ENCODE peak calls at places on chromosomes 13 and 19, in four cellular contexts. V, M, C and G are unnamed samples.

GRCh38 chr13:80161896-80162295 is 179.0 kb downstream of the SPRY2 start:
- DNase-seq in V (no peak), M (no peak), C (no peak), G (no peak)

GRCh38 chr13:40137400-40137799 is 481.9 kb downstream of the COG6 start:
- DNase-seq in V (no peak), M (no peak), C (no peak), G (no peak)

GRCh38 chr13:99984463-99985242 is 3.1 kb downstream of the ZIC2 start:
- DNase-seq in V (no peak), M (peak), C (no peak), G (no peak)

GRCh38 chr19:22595918-22596341 is 38.2 kb upstream of the ZNF492 start:
- DNase-seq in V (peak), M (no peak), C (peak), G (no peak)

GRCh38 chr13:31956944-31957644 is 74.5 kb upstream of the FRY start:
- DNase-seq in V (no peak), M (no peak), C (no peak), G (no peak)

GRCh38 chr13:51003642-51004041 is 94.1 kb downstream of the RNASEH2B start:
- DNase-seq in V (no peak), M (no peak), C (no peak), G (no peak)

GRCh38 chr13:31835932-31836331 is 96.6 kb downstream of the RXFP2 start:
- DNase-seq in V (no peak), M (no peak), C (no peak), G (peak)

GRCh38 chr19:31096047-31096446 is 253.2 kb downstream of the TSHZ3 start:
- DNase-seq in V (no peak), M (peak), C (peak), G (no peak)

GRCh38 chr13:112233256-112233655 is 142.9 kb upstream of the SPACA7 start:
- DNase-seq in V (no peak), M (no peak), C (no peak), G (no peak)

GRCh38 chr13:99198630-99199029 is 2.0 kb upstream of the UBAC2 start:
- DNase-seq in V (no peak), M (no peak), C (no peak), G (no peak)

GRCh38 chr13:36131215-36131930 is at the start of gene DCLK1:
- DNase-seq in V (peak), M (peak), C (peak), G (no peak)

GRCh38 chr19:17329768-17330545 is 4.7 kb downstream of the ANO8 start:
- DNase-seq in V (no peak), M (no peak), C (no peak), G (no peak)

GRCh38 chr19:29550896-29551295 is 25.1 kb downstream of the VSTM2B start:
- DNase-seq in V (no peak), M (no peak), C (no peak), G (no peak)

GRCh38 chr13:107807306-107808073 is 407.8 kb downstream of the LIG4 start:
- DNase-seq in V (no peak), M (no peak), C (no peak), G (no peak)

GRCh38 chr13:113650275-113650674 is 7.7 kb downstream of the ATP4B start:
- DNase-seq in V (peak), M (no peak), C (no peak), G (no peak)

GRCh38 chr19:8573316-8573715 is 3.9 kb downstream of the MYO1F start:
- DNase-seq in V (no peak), M (no peak), C (no peak), G (no peak)

GRCh38 chr13:101728615-101729014 is 276.1 kb downstream of the ITGBL1 start:
- DNase-seq in V (no peak), M (no peak), C (no peak), G (no peak)

GRCh38 chr13:100633461-100633860 is 41.1 kb downstream of the TMTC4 start:
- DNase-seq in V (no peak), M (no peak), C (no peak), G (peak)

GRCh38 chr19:9362905-9363304 is at the start of gene ZNF177:
- DNase-seq in V (no peak), M (no peak), C (no peak), G (no peak)

GRCh38 chr19:38729653-38730469 is 14.4 kb downstream of the CAPN12 start:
- DNase-seq in V (peak), M (peak), C (peak), G (peak)

GRCh38 chr19:45168767-45169351 is 8.1 kb upstream of the NKPD1 start:
- DNase-seq in V (peak), M (no peak), C (no peak), G (no peak)

DNA sequence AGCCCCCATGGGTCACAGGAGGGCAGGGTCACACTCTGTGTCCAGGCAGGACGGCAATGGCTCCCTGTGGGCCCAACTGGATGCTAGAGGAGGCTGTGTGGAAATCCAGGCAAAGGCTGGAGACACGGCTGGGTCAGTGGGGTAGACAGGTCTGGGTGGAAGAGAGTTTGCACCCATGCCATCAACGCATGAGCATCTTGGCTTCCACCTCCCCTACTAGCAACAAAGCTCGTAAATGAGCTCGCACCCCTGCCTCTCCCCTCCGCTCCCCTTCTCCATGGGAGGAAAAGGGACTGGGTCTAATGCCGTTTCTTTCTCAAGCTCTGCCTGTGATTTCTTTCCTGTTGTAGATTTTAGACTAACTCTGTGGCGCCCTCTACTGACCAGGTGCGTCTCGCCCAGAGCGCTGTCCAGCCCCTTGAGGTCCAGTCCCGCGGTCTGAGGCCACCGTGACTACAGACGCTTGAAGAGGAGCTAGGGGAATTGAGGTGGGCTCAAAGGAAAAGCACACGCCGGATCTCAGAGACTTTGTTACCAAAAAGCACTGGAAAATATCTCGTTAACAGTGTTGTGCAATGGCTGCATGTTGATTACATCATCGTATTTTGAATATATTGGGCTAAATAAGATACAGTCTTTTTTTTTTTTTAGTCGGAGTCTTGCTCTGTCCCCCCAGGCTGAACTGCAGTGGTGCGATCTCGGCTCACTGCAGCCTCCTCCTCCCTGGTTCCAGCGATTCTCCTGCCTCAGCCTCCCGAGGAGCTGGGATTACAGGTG is 50.7 kb upstream of the USP29 start:
- DNase-seq in V (no peak), M (peak), C (no peak), G (no peak)
- TF ChIP-seq CTCF in V (peak), M (peak), C (no peak), G (peak)

DNA sequence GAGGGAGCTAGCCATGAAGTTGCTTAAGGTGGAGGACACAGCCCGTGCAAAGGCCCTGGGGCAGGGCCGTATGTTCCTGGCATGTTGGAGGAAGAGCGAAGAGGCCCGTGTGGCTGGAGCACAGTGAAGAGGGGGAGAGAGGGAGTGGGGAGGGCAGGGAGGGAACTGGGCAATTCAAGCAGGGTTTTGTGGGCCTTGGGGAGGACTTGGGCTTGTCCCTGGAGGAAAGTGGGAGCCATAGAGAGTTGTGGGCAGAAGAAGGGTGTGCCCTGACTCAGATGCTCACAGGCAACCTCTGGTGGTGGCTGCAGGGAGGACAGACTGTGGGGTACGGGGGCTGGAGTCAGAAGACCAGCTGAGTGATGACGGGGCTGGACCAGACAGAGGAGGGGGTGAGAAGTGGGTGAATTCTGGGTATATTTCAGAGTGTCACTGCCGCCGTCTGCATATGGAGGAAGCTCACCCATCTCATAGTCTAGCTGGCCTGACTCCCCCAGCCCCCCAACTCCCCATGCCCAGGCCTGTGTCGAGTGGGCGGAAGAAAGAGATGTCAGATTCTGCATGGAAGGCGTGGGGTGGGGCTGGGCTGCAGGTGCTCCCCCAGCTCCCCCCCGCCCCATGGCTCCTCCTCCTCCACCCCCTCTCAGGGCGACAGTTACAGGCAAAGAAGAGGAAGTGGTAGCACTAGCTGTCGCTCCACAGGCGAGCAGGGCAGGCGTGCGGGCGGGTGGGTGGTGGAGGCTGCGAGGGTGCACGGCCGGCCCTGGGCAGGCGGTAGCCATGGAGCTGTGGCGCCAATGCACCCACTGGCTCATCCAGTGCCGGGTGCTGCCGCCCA is at the start of gene VAV1:
- DNase-seq in V (peak), M (no peak), C (peak), G (no peak)
- TF ChIP-seq CTCF in V (no peak), M (no peak), C (no peak), G (no peak)

GRCh38 chr19:3233831-3234230 is 9.4 kb downstream of the CELF5 start:
- DNase-seq in V (no peak), M (no peak), C (no peak), G (no peak)
- TF ChIP-seq CTCF in V (no peak), M (no peak), C (no peak), G (no peak)

DNA sequence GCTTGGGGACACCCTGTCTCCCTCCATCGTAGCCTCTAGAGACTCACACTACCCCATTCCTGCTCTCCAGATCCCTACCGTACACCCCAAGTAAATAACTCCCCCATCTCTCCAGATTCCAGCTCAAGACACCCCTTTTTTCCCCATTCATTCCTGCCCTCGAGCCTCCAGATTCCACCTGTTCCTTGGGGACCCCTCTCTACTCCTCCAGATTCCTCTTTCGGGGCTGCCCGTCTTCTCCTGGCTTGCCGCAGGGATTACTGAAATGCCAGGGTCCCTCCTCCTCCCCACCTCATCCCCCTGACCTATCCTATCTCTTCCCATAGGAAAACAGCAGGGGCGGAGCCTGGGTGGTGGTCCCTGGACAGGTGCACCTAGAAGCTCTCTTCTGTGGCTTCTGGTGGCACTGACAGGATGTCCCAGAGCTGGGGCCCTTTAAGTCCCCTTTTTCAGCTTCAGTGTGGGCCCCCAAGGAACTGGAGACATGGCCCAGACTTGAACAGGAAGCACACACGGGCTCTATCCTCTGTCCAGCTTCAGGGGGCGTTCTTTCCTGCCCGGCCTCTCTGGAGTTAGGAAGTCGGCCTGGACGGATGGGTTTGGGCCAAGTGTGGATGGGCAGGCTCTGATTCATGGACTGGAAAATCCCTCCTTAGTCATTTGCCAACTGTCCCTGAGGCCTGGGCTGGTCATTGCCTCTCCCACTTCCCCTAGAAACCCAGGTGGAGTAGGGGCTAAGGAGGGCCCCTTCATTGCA is 1.2 kb downstream of the ZSWIM4 start:
- DNase-seq in V (peak), M (no peak), C (peak), G (peak)
- TF ChIP-seq CTCF in V (no peak), M (no peak), C (no peak), G (peak)

DNA sequence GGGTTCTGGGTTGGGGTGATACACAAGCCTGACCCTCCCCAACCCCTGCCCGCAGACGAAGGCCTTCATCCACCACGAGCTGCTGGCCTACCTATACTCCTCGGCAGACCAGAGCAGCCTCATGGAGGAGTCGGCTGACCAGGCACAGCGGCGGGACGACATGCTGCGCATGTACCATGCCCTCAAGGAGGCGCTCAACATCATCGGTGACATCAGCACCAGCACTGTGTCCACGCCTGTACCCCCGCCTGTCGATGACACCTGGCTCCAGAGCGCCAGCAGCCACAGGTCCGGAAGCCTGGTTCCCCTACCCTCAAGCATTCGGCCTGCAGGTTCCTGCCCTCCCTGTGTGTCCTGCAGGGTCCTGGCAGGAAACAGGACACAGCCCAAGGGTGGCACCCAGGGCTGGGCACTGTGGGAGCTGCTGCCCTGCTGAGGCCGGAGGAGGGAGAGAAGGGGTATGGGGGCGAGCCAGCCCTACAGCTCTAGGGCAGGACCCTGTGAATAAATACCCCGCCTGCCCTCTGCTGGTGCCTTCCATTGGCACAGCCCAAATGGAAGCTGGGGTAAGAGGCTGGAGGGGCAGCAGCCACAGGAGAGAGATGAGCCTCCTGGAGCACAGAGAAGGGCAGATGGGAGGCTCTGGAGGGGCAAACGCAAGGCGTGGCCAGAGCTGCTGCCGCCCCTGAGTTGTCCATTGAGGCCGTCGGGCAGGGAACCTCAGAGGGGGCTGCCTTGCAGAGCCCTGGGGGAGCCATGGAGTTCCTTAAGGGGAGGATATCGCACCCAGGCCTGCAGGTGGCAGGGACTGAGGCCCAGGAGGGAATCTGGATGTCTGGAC is 6.8 kb downstream of the TMED1 start:
- DNase-seq in V (no peak), M (no peak), C (no peak), G (no peak)
- TF ChIP-seq CTCF in V (no peak), M (no peak), C (no peak), G (peak)

GRCh38 chr19:48637948-48638830 is 1.0 kb upstream of the DBP start:
- DNase-seq in V (peak), M (peak), C (peak), G (peak)
- TF ChIP-seq CTCF in V (no peak), M (no peak), C (no peak), G (peak)

GRCh38 chr13:23899555-23899954 is 2.3 kb upstream of the C1QTNF9B start:
- DNase-seq in V (no peak), M (no peak), C (no peak), G (peak)
- TF ChIP-seq CTCF in V (peak), M (peak), C (peak), G (peak)

GRCh38 chr19:40601061-40601973 is at the start of gene LTBP4:
- DNase-seq in V (peak), M (peak), C (peak), G (no peak)
- TF ChIP-seq CTCF in V (peak), M (no peak), C (peak), G (no peak)